ENCODE peak calls at places on chromosomes 16 and 17, in ten cellular contexts. J is mesendoderm, V is GM12878, P is GM23338, F is PC-9, S is A549, W is fibroblast of lung, C is PC-3, H is neural progenitor cell, D is neuronal stem cell. K is an unnamed sample.

GRCh38 chr17:45031231-45032149 is 19.9 kb downstream of the DCAKD start:
- DNase-seq in J (no peak), V (no peak), P (no peak), F (no peak), S (no peak), W (no peak), C (no peak), H (no peak), D (no peak), K (no peak)

GRCh38 chr17:43784628-43785101 is 4.4 kb downstream of the CFAP97D1 start:
- DNase-seq in J (no peak), V (no peak), P (no peak), F (no peak), S (no peak), W (peak; percentile 87), C (peak; percentile 46), H (no peak), D (no peak), K (no peak)

GRCh38 chr17:73585583-73585982 is 58.7 kb downstream of the SDK2 start:
- DNase-seq in J (peak; percentile 57), V (no peak), P (peak; percentile 67), F (no peak), S (peak; percentile 23), W (no peak), C (no peak), H (no peak), D (no peak), K (no peak)

GRCh38 chr16:23948949-23949392 is 113.2 kb downstream of the PRKCB start:
- DNase-seq in J (no peak), V (no peak), P (no peak), F (no peak), S (no peak), W (no peak), C (no peak), H (no peak), D (no peak), K (no peak)

GRCh38 chr16:13291934-13292333 is 390.5 kb downstream of the SHISA9 start:
- DNase-seq in J (peak; percentile 73), V (no peak), P (peak; percentile 81), F (no peak), S (no peak), W (no peak), C (no peak), H (peak; percentile 74), D (peak; percentile 57), K (peak; percentile 23)

GRCh38 chr17:37833237-37833859 is 88.5 kb upstream of the HNF1B start:
- DNase-seq in J (no peak), V (peak; percentile 76), P (no peak), F (no peak), S (no peak), W (peak; percentile 13), C (no peak), H (no peak), D (no peak), K (no peak)

GRCh38 chr16:70601576-70602575 is 44.5 kb upstream of the IL34 start:
- DNase-seq in J (no peak), V (no peak), P (no peak), F (no peak), S (no peak), W (peak; percentile 68), C (no peak), H (no peak), D (no peak), K (no peak)

GRCh38 chr17:37608369-37609169 is 649 bp downstream of the SYNRG start:
- DNase-seq in J (peak; percentile 70), V (no peak), P (peak; percentile 81), F (no peak), S (peak; percentile 22), W (peak; percentile 54), C (peak; percentile 2), H (peak; percentile 87), D (peak; percentile 77), K (peak; percentile 67)

GRCh38 chr17:76051071-76051467 is 21.2 kb downstream of the SRP68 start:
- DNase-seq in J (no peak), V (no peak), P (no peak), F (peak; percentile 96), S (no peak), W (peak; percentile 62), C (peak; percentile 88), H (no peak), D (no peak), K (no peak)

GRCh38 chr16:48087639-48088038 is 68.2 kb downstream of the ABCC12 start:
- DNase-seq in J (no peak), V (no peak), P (no peak), F (no peak), S (no peak), W (no peak), C (no peak), H (no peak), D (no peak), K (no peak)

GRCh38 chr17:61239953-61240352 is 159.7 kb upstream of the TBX2 start:
- DNase-seq in J (no peak), V (no peak), P (no peak), F (no peak), S (no peak), W (no peak), C (no peak), H (no peak), D (no peak), K (no peak)

GRCh38 chr17:69506489-69506888 is 92.0 kb downstream of the MAP2K6 start:
- DNase-seq in J (peak; percentile 49), V (no peak), P (peak; percentile 64), F (no peak), S (peak; percentile 56), W (no peak), C (peak; percentile 49), H (peak; percentile 57), D (no peak), K (no peak)

GRCh38 chr16:5616841-5617240 is 519.2 kb upstream of the EEF2KMT start:
- DNase-seq in J (no peak), V (no peak), P (no peak), F (no peak), S (no peak), W (no peak), C (no peak), H (no peak), D (no peak), K (no peak)

GRCh38 chr16:82773018-82773417 is 146.2 kb downstream of the CDH13 start:
- DNase-seq in J (no peak), V (no peak), P (no peak), F (no peak), S (no peak), W (peak; percentile 60), C (no peak), H (no peak), D (no peak), K (no peak)

GRCh38 chr17:19672009-19672837 is 23.7 kb downstream of the ALDH3A2 start:
- DNase-seq in J (no peak), V (no peak), P (no peak), F (no peak), S (no peak), W (peak; percentile 8), C (peak; percentile 60), H (no peak), D (no peak), K (peak; percentile 62)

GRCh38 chr17:2484876-2485275 is 26.8 kb downstream of the METTL16 start:
- DNase-seq in J (peak; percentile 86), V (no peak), P (peak; percentile 73), F (no peak), S (no peak), W (no peak), C (no peak), H (peak; percentile 75), D (no peak), K (no peak)
- H3K4me3 ChIP-seq in J (no peak overlapping the region), V (no peak overlapping the region), P (no peak overlapping the region), F (no peak overlapping the region), S (no peak overlapping the region), W (no peak overlapping the region), C (no peak overlapping the region), H (no peak overlapping the region), D (no peak overlapping the region), K (no peak overlapping the region)

DNA sequence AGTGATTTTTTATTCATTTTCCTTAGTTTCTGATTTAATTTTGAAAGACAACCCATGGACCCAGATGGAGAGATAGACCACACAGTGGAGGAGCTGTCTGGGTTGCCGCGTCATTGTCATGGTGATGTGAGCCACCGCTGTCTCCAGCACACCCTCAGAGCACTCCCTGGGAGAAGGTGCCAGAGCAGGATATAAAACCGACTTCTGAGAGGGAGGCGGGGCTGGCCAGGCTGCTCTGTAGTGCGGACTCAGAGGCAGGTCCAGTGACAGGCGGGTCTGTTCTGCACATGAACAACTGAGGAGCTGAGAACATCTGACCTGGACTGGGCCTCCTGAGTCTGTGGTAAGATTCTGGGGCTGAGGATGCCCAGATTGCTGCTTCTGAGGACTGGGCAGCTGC is 216.3 kb upstream of the NLRP1 start:
- DNase-seq in J (no peak), V (no peak), P (peak; percentile 24), F (no peak), S (no peak), W (no peak), C (no peak), H (no peak), D (no peak), K (no peak)
- H3K4me2 ChIP-seq in J (no peak overlapping the region), V (no peak overlapping the region), P (peak overlapping the region; percentile 48), F (no peak overlapping the region), S (no peak overlapping the region), W (no peak overlapping the region), C (no peak overlapping the region), H (no peak overlapping the region), D (no peak overlapping the region), K (no peak overlapping the region)

GRCh38 chr16:17773698-17774101 is 302.9 kb upstream of the XYLT1 start:
- DNase-seq in J (peak; percentile 87), V (no peak), P (no peak), F (no peak), S (no peak), W (peak; percentile 53), C (no peak), H (peak; percentile 11), D (no peak), K (no peak)

GRCh38 chr16:17766012-17766411 is 295.3 kb upstream of the XYLT1 start:
- DNase-seq in J (no peak), V (no peak), P (no peak), F (no peak), S (no peak), W (no peak), C (no peak), H (no peak), D (no peak), K (no peak)

GRCh38 chr16:17770104-17770503 is 299.3 kb upstream of the XYLT1 start:
- DNase-seq in J (peak; percentile 40), V (no peak), P (peak; percentile 38), F (no peak), S (no peak), W (no peak), C (no peak), H (no peak), D (no peak), K (no peak)

DNA sequence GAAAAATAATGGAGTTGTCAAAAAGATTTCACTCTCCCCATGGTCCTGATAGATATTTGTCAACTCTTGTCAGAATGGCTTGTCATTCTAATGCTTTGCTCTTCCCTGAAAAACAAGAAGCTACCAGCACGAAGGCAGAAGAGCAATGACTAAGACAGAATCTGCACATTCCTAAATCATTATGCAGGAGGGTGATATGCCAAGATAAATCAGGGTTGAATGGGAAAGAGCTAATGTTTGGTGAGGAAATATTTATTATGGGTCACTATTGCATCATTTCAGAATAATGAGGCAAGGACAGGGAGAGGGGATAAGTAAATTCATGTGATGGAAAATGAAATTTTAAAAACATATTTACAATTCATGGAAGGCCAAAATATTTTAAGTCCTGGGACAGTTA is 297.5 kb upstream of the XYLT1 start:
- DNase-seq in J (peak; percentile 67), V (no peak), P (no peak), F (no peak), S (no peak), W (peak; percentile 88), C (no peak), H (no peak), D (no peak), K (no peak)
- H3K4me3 ChIP-seq in J (no peak overlapping the region), V (no peak overlapping the region), P (no peak overlapping the region), F (no peak overlapping the region), S (no peak overlapping the region), W (no peak overlapping the region), C (no peak overlapping the region), H (no peak overlapping the region), D (no peak overlapping the region), K (no peak overlapping the region)

GRCh38 chr17:81517339-81518112 is 4.9 kb upstream of the ACTG1 start:
- DNase-seq in J (peak; percentile 75), V (peak; percentile 82), P (peak; percentile 64), F (no peak), S (no peak), W (peak; percentile 39), C (no peak), H (peak; percentile 46), D (no peak), K (no peak)
- H3K4me2 ChIP-seq in J (no peak overlapping the region), V (peak overlapping the region; percentile 100), P (peak overlapping the region; percentile 84), F (peak overlapping the region; percentile 80), S (peak overlapping the region; percentile 99), W (peak overlapping the region; percentile 64), C (peak overlapping the region; percentile 96), H (peak overlapping the region; percentile 79), D (no peak overlapping the region), K (peak overlapping the region; percentile 100)